ENCODE peak calls at places on chromosome 11, in nine cellular contexts. T is hepatic stellate cell; Z is dorsolateral prefrontal cortex; Y is NCI-H226; N is stimulated activated CD8-positive, alpha-beta memory T cell treated with anti-CD3 and anti-CD28 coated beads, Interleukin-4, amount 100 ng/mL, for 1 hour; O is EL; E is activated CD4-positive, alpha-beta T cell treated with anti-CD3 and anti-CD28 coated beads, Interleukin-2, amount 50 U/mL, for 24 hours; L is HS-5; U is substantia nigra. P is an unnamed sample.

GRCh38 chr11:118003021-118003423 is 16.8 kb downstream of the IL10RA start:
- DNase-seq in T (no peak), Z (no peak), Y (no peak), N (no peak), O (no peak), E (no peak), L (no peak), U (no peak), P (no peak)

GRCh38 chr11:130145975-130146776 is 13.4 kb upstream of the ST14 start:
- DNase-seq in T (no peak), Z (no peak), Y (peak), N (no peak), O (no peak), E (no peak), L (no peak), U (no peak), P (no peak)

GRCh38 chr11:35017528-35018342 is 101.3 kb downstream of the PDHX start:
- DNase-seq in T (no peak), Z (no peak), Y (no peak), N (no peak), O (no peak), E (no peak), L (no peak), U (no peak), P (no peak)

GRCh38 chr11:36711104-36711825 is 113.2 kb upstream of the RAG2 start:
- DNase-seq in T (no peak), Z (no peak), Y (no peak), N (no peak), O (no peak), E (no peak), L (no peak), U (no peak), P (no peak)

GRCh38 chr11:95345243-95345642 is 114.2 kb upstream of the SESN3 start:
- DNase-seq in T (no peak), Z (no peak), Y (no peak), N (no peak), O (no peak), E (no peak), L (no peak), U (no peak), P (no peak)

GRCh38 chr11:41308286-41308685 is 151.2 kb downstream of the LRRC4C start:
- DNase-seq in T (no peak), Z (no peak), Y (no peak), N (no peak), O (no peak), E (no peak), L (no peak), U (no peak), P (no peak)

GRCh38 chr11:113986351-113987140 is 11.6 kb downstream of the HTR3A start:
- DNase-seq in T (no peak), Z (no peak), Y (no peak), N (no peak), O (no peak), E (no peak), L (no peak), U (no peak), P (no peak)

GRCh38 chr11:102553835-102554282 is 23.3 kb upstream of the MMP7 start:
- DNase-seq in T (no peak), Z (no peak), Y (peak), N (no peak), O (no peak), E (no peak), L (no peak), U (no peak), P (no peak)

GRCh38 chr11:36008576-36008975 is 64.7 kb downstream of the LDLRAD3 start:
- DNase-seq in T (no peak), Z (no peak), Y (no peak), N (no peak), O (no peak), E (no peak), L (no peak), U (no peak), P (no peak)

GRCh38 chr11:34104680-34105078 is 750 bp upstream of the NAT10 start:
- DNase-seq in T (no peak), Z (no peak), Y (no peak), N (no peak), O (peak), E (no peak), L (no peak), U (no peak), P (no peak)

GRCh38 chr11:132337819-132338416 is 967.5 kb downstream of the NTM start:
- DNase-seq in T (no peak), Z (no peak), Y (no peak), N (no peak), O (no peak), E (no peak), L (no peak), U (no peak), P (no peak)

GRCh38 chr11:823441-824291 is 4.1 kb upstream of the CRACR2B start:
- DNase-seq in T (no peak), Z (no peak), Y (no peak), N (no peak), O (no peak), E (no peak), L (no peak), U (no peak), P (no peak)

GRCh38 chr11:128328955-128329551 is 258.3 kb downstream of the ETS1 start:
- DNase-seq in T (no peak), Z (no peak), Y (peak), N (no peak), O (peak), E (no peak), L (no peak), U (no peak), P (no peak)

GRCh38 chr11:126181939-126182730 is 29.3 kb downstream of the RPUSD4 start:
- DNase-seq in T (no peak), Z (no peak), Y (no peak), N (no peak), O (no peak), E (no peak), L (no peak), U (no peak), P (no peak)

GRCh38 chr11:119803726-119804294 is 74.8 kb upstream of the NECTIN1 start:
- DNase-seq in T (no peak), Z (peak), Y (no peak), N (no peak), O (no peak), E (no peak), L (no peak), U (no peak), P (no peak)

GRCh38 chr11:95284057-95285052 is 53.4 kb upstream of the SESN3 start:
- DNase-seq in T (no peak), Z (no peak), Y (no peak), N (no peak), O (no peak), E (no peak), L (no peak), U (no peak), P (no peak)

GRCh38 chr11:73633999-73634398 is 12.4 kb upstream of the PLEKHB1 start:
- DNase-seq in T (no peak), Z (no peak), Y (no peak), N (no peak), O (no peak), E (no peak), L (no peak), U (no peak), P (no peak)

GRCh38 chr11:23585700-23586099 is 725.4 kb upstream of the CCDC179 start:
- DNase-seq in T (no peak), Z (no peak), Y (no peak), N (no peak), O (no peak), E (no peak), L (no peak), U (no peak), P (no peak)

GRCh38 chr11:116339306-116339705 is 433.5 kb downstream of the BUD13 start:
- DNase-seq in T (no peak), Z (no peak), Y (no peak), N (no peak), O (no peak), E (no peak), L (no peak), U (no peak), P (no peak)

GRCh38 chr11:29161216-29161615 is 855.6 kb downstream of the KCNA4 start:
- DNase-seq in T (no peak), Z (no peak), Y (peak), N (no peak), O (peak), E (no peak), L (no peak), U (no peak), P (no peak)

GRCh38 chr11:130588471-130588870 is 140.0 kb downstream of the ADAMTS15 start:
- DNase-seq in T (no peak), Z (no peak), Y (peak), N (no peak), O (no peak), E (no peak), L (no peak), U (no peak), P (no peak)

GRCh38 chr11:120303004-120303637 is 22.0 kb upstream of the TLCD5 start:
- DNase-seq in T (peak), Z (peak), Y (peak), N (peak), O (peak), E (peak), L (no peak), U (peak), P (no peak)

GRCh38 chr11:106621479-106621878 is 396.8 kb downstream of the GUCY1A2 start:
- DNase-seq in T (no peak), Z (no peak), Y (no peak), N (no peak), O (no peak), E (no peak), L (no peak), U (no peak), P (no peak)